ENCODE peak calls at places on chromosomes 13 and 19, in nine cellular contexts. One of them, this sample, is unnamed.

GRCh38 chr13:68927387-68928026 is 1180.1 kb upstream of the ATXN8OS start:
- DNase-seq in osteoblast: no peak
- DNase-seq in mesothelial cell of epicardium: no peak
- DNase-seq in testis: peak; percentile 60
- DNase-seq in GM10248: no peak
- DNase-seq in dorsolateral prefrontal cortex: peak; percentile 27
- DNase-seq in stomach: no peak
- DNase-seq in fibroblast of pulmonary artery: no peak
- DNase-seq in heart right ventricle: no peak
- DNase-seq in this sample: peak; percentile 43

GRCh38 chr19:46916971-46917370 is 56.2 kb downstream of the ARHGAP35 start:
- DNase-seq in osteoblast: no peak
- DNase-seq in mesothelial cell of epicardium: no peak
- DNase-seq in testis: no peak
- DNase-seq in GM10248: no peak
- DNase-seq in dorsolateral prefrontal cortex: no peak
- DNase-seq in stomach: no peak
- DNase-seq in fibroblast of pulmonary artery: no peak
- DNase-seq in heart right ventricle: no peak
- DNase-seq in this sample: no peak

GRCh38 chr19:49425922-49426592 is 869 bp downstream of the GFY start:
- DNase-seq in osteoblast: peak; percentile 93
- DNase-seq in mesothelial cell of epicardium: no peak
- DNase-seq in testis: peak; percentile 50
- DNase-seq in GM10248: no peak
- DNase-seq in dorsolateral prefrontal cortex: no peak
- DNase-seq in stomach: no peak
- DNase-seq in fibroblast of pulmonary artery: no peak
- DNase-seq in heart right ventricle: no peak
- DNase-seq in this sample: peak; percentile 66

GRCh38 chr19:409515-410242 is 732 bp upstream of the C2CD4C start:
- DNase-seq in osteoblast: peak; percentile 88
- DNase-seq in mesothelial cell of epicardium: no peak
- DNase-seq in testis: no peak
- DNase-seq in GM10248: no peak
- DNase-seq in dorsolateral prefrontal cortex: no peak
- DNase-seq in stomach: no peak
- DNase-seq in fibroblast of pulmonary artery: no peak
- DNase-seq in heart right ventricle: no peak
- DNase-seq in this sample: peak; percentile 30

GRCh38 chr19:9323557-9323918 is 441 bp upstream of the ZNF559 start:
- DNase-seq in osteoblast: peak; percentile 70
- DNase-seq in mesothelial cell of epicardium: no peak
- DNase-seq in testis: peak; percentile 94
- DNase-seq in GM10248: peak; percentile 31
- DNase-seq in dorsolateral prefrontal cortex: peak; percentile 76
- DNase-seq in stomach: peak; percentile 55
- DNase-seq in fibroblast of pulmonary artery: peak; percentile 88
- DNase-seq in heart right ventricle: peak; percentile 83
- DNase-seq in this sample: peak; percentile 27

GRCh38 chr19:48858984-48859710 is 9.3 kb downstream of the PLEKHA4 start:
- DNase-seq in osteoblast: peak; percentile 48
- DNase-seq in mesothelial cell of epicardium: no peak
- DNase-seq in testis: no peak
- DNase-seq in GM10248: peak; percentile 85
- DNase-seq in dorsolateral prefrontal cortex: no peak
- DNase-seq in stomach: no peak
- DNase-seq in fibroblast of pulmonary artery: no peak
- DNase-seq in heart right ventricle: no peak
- DNase-seq in this sample: peak; percentile 54

GRCh38 chr19:38890686-38891085 is 8.7 kb downstream of the SIRT2 start:
- DNase-seq in osteoblast: no peak
- DNase-seq in mesothelial cell of epicardium: no peak
- DNase-seq in testis: no peak
- DNase-seq in GM10248: no peak
- DNase-seq in dorsolateral prefrontal cortex: no peak
- DNase-seq in stomach: no peak
- DNase-seq in fibroblast of pulmonary artery: no peak
- DNase-seq in heart right ventricle: no peak
- DNase-seq in this sample: no peak

GRCh38 chr19:44549507-44549906 is 20.0 kb upstream of the CEACAM20 start:
- DNase-seq in osteoblast: no peak
- DNase-seq in mesothelial cell of epicardium: no peak
- DNase-seq in testis: no peak
- DNase-seq in GM10248: no peak
- DNase-seq in dorsolateral prefrontal cortex: no peak
- DNase-seq in stomach: no peak
- DNase-seq in fibroblast of pulmonary artery: no peak
- DNase-seq in heart right ventricle: no peak
- DNase-seq in this sample: no peak

GRCh38 chr19:19134687-19135158 is 3.6 kb downstream of the TMEM161A start:
- DNase-seq in osteoblast: no peak
- DNase-seq in mesothelial cell of epicardium: no peak
- DNase-seq in testis: peak; percentile 67
- DNase-seq in GM10248: no peak
- DNase-seq in dorsolateral prefrontal cortex: no peak
- DNase-seq in stomach: peak; percentile 55
- DNase-seq in fibroblast of pulmonary artery: no peak
- DNase-seq in heart right ventricle: peak; percentile 86
- DNase-seq in this sample: peak; percentile 68

GRCh38 chr13:29619995-29620394 is 24.5 kb upstream of the SLC7A1 start:
- DNase-seq in osteoblast: no peak
- DNase-seq in mesothelial cell of epicardium: no peak
- DNase-seq in testis: no peak
- DNase-seq in GM10248: no peak
- DNase-seq in dorsolateral prefrontal cortex: no peak
- DNase-seq in stomach: no peak
- DNase-seq in fibroblast of pulmonary artery: no peak
- DNase-seq in heart right ventricle: no peak
- DNase-seq in this sample: no peak

GRCh38 chr13:42312817-42313431 is 41.0 kb downstream of the AKAP11 start:
- DNase-seq in osteoblast: peak; percentile 10
- DNase-seq in mesothelial cell of epicardium: no peak
- DNase-seq in testis: no peak
- DNase-seq in GM10248: no peak
- DNase-seq in dorsolateral prefrontal cortex: no peak
- DNase-seq in stomach: no peak
- DNase-seq in fibroblast of pulmonary artery: no peak
- DNase-seq in heart right ventricle: no peak
- DNase-seq in this sample: no peak

GRCh38 chr19:1278713-1279112 is 3.4 kb downstream of the FAM174C start:
- DNase-seq in osteoblast: no peak
- DNase-seq in mesothelial cell of epicardium: no peak
- DNase-seq in testis: no peak
- DNase-seq in GM10248: no peak
- DNase-seq in dorsolateral prefrontal cortex: no peak
- DNase-seq in stomach: no peak
- DNase-seq in fibroblast of pulmonary artery: no peak
- DNase-seq in heart right ventricle: no peak
- DNase-seq in this sample: no peak

GRCh38 chr19:33295621-33296472 is 6.5 kb downstream of the CEBPA start:
- DNase-seq in osteoblast: peak; percentile 55
- DNase-seq in mesothelial cell of epicardium: no peak
- DNase-seq in testis: no peak
- DNase-seq in GM10248: no peak
- DNase-seq in dorsolateral prefrontal cortex: no peak
- DNase-seq in stomach: no peak
- DNase-seq in fibroblast of pulmonary artery: no peak
- DNase-seq in heart right ventricle: no peak
- DNase-seq in this sample: no peak

GRCh38 chr19:53333071-53333465 is 481 bp upstream of the ZNF845 start:
- DNase-seq in osteoblast: no peak
- DNase-seq in mesothelial cell of epicardium: no peak
- DNase-seq in testis: peak; percentile 50
- DNase-seq in GM10248: no peak
- DNase-seq in dorsolateral prefrontal cortex: peak; percentile 34
- DNase-seq in stomach: peak; percentile 42
- DNase-seq in fibroblast of pulmonary artery: no peak
- DNase-seq in heart right ventricle: peak; percentile 27
- DNase-seq in this sample: peak; percentile 75

GRCh38 chr19:55372316-55373081 is 2.2 kb upstream of the IL11 start:
- DNase-seq in osteoblast: no peak
- DNase-seq in mesothelial cell of epicardium: no peak
- DNase-seq in testis: no peak
- DNase-seq in GM10248: no peak
- DNase-seq in dorsolateral prefrontal cortex: no peak
- DNase-seq in stomach: no peak
- DNase-seq in fibroblast of pulmonary artery: peak; percentile 45
- DNase-seq in heart right ventricle: no peak
- DNase-seq in this sample: peak; percentile 54

GRCh38 chr19:38952395-38953165 is 21.8 kb downstream of the MRPS12 start:
- DNase-seq in osteoblast: peak; percentile 32
- DNase-seq in mesothelial cell of epicardium: no peak
- DNase-seq in testis: peak; percentile 70
- DNase-seq in GM10248: peak; percentile 72
- DNase-seq in dorsolateral prefrontal cortex: no peak
- DNase-seq in stomach: peak; percentile 39
- DNase-seq in fibroblast of pulmonary artery: peak; percentile 16
- DNase-seq in heart right ventricle: no peak
- DNase-seq in this sample: peak; percentile 45

GRCh38 chr13:111344471-111345191 is 24.2 kb downstream of the TEX29 start:
- DNase-seq in osteoblast: no peak
- DNase-seq in mesothelial cell of epicardium: no peak
- DNase-seq in testis: no peak
- DNase-seq in GM10248: no peak
- DNase-seq in dorsolateral prefrontal cortex: no peak
- DNase-seq in stomach: peak; percentile 63
- DNase-seq in fibroblast of pulmonary artery: peak; percentile 3
- DNase-seq in heart right ventricle: no peak
- DNase-seq in this sample: peak; percentile 70
- TF ChIP-seq CTCF in osteoblast: peak; percentile 18
- TF ChIP-seq CTCF in mesothelial cell of epicardium: peak; percentile 19
- TF ChIP-seq CTCF in testis: no peak
- TF ChIP-seq CTCF in GM10248: no peak
- TF ChIP-seq CTCF in dorsolateral prefrontal cortex: no peak
- TF ChIP-seq CTCF in stomach: no peak
- TF ChIP-seq CTCF in fibroblast of pulmonary artery: peak; percentile 25
- TF ChIP-seq CTCF in heart right ventricle: no peak
- TF ChIP-seq CTCF in this sample: peak; percentile 67

GRCh38 chr19:28878862-28879566 is 333.9 kb downstream of the UQCRFS1 start:
- DNase-seq in osteoblast: peak; percentile 89
- DNase-seq in mesothelial cell of epicardium: peak; percentile 65
- DNase-seq in testis: peak; percentile 87
- DNase-seq in GM10248: peak; percentile 57
- DNase-seq in dorsolateral prefrontal cortex: peak; percentile 78
- DNase-seq in stomach: peak; percentile 77
- DNase-seq in fibroblast of pulmonary artery: peak; percentile 84
- DNase-seq in heart right ventricle: peak; percentile 61
- DNase-seq in this sample: peak; percentile 81
- TF ChIP-seq CTCF in osteoblast: peak; percentile 63
- TF ChIP-seq CTCF in mesothelial cell of epicardium: peak; percentile 91
- TF ChIP-seq CTCF in testis: peak; percentile 69
- TF ChIP-seq CTCF in GM10248: peak; percentile 40
- TF ChIP-seq CTCF in dorsolateral prefrontal cortex: peak; percentile 80
- TF ChIP-seq CTCF in stomach: peak; percentile 68
- TF ChIP-seq CTCF in fibroblast of pulmonary artery: peak; percentile 54
- TF ChIP-seq CTCF in heart right ventricle: peak; percentile 58
- TF ChIP-seq CTCF in this sample: peak; percentile 85

GRCh38 chr19:2578911-2579677 is 103.2 kb downstream of the GADD45B start:
- DNase-seq in osteoblast: peak; percentile 96
- DNase-seq in mesothelial cell of epicardium: peak; percentile 74
- DNase-seq in testis: peak; percentile 92
- DNase-seq in GM10248: peak; percentile 83
- DNase-seq in dorsolateral prefrontal cortex: peak; percentile 86
- DNase-seq in stomach: peak; percentile 96
- DNase-seq in fibroblast of pulmonary artery: peak; percentile 94
- DNase-seq in heart right ventricle: peak; percentile 89
- DNase-seq in this sample: peak; percentile 88
- TF ChIP-seq CTCF in osteoblast: peak; percentile 78
- TF ChIP-seq CTCF in mesothelial cell of epicardium: peak; percentile 80
- TF ChIP-seq CTCF in testis: peak; percentile 95
- TF ChIP-seq CTCF in GM10248: peak; percentile 74
- TF ChIP-seq CTCF in dorsolateral prefrontal cortex: peak; percentile 80
- TF ChIP-seq CTCF in stomach: peak; percentile 82
- TF ChIP-seq CTCF in fibroblast of pulmonary artery: peak; percentile 85
- TF ChIP-seq CTCF in heart right ventricle: peak; percentile 85
- TF ChIP-seq CTCF in this sample: peak; percentile 80

GRCh38 chr13:83190020-83190419 is 692.3 kb downstream of the SLITRK1 start:
- DNase-seq in osteoblast: no peak
- DNase-seq in mesothelial cell of epicardium: no peak
- DNase-seq in testis: no peak
- DNase-seq in GM10248: no peak
- DNase-seq in dorsolateral prefrontal cortex: no peak
- DNase-seq in stomach: no peak
- DNase-seq in fibroblast of pulmonary artery: peak; percentile 56
- DNase-seq in heart right ventricle: no peak
- DNase-seq in this sample: no peak
- TF ChIP-seq CTCF in osteoblast: no peak
- TF ChIP-seq CTCF in mesothelial cell of epicardium: no peak
- TF ChIP-seq CTCF in testis: no peak
- TF ChIP-seq CTCF in GM10248: no peak
- TF ChIP-seq CTCF in dorsolateral prefrontal cortex: no peak
- TF ChIP-seq CTCF in stomach: no peak
- TF ChIP-seq CTCF in fibroblast of pulmonary artery: no peak
- TF ChIP-seq CTCF in heart right ventricle: no peak
- TF ChIP-seq CTCF in this sample: no peak

GRCh38 chr13:99975626-99976025 is 4.1 kb upstream of the ZIC5 start:
- DNase-seq in osteoblast: no peak
- DNase-seq in mesothelial cell of epicardium: no peak
- DNase-seq in testis: no peak
- DNase-seq in GM10248: no peak
- DNase-seq in dorsolateral prefrontal cortex: no peak
- DNase-seq in stomach: peak; percentile 10
- DNase-seq in fibroblast of pulmonary artery: no peak
- DNase-seq in heart right ventricle: no peak
- DNase-seq in this sample: no peak

GRCh38 chr13:99974939-99975561 is 3.5 kb upstream of the ZIC5 start:
- DNase-seq in osteoblast: peak; percentile 84
- DNase-seq in mesothelial cell of epicardium: no peak
- DNase-seq in testis: no peak
- DNase-seq in GM10248: no peak
- DNase-seq in dorsolateral prefrontal cortex: no peak
- DNase-seq in stomach: peak; percentile 11
- DNase-seq in fibroblast of pulmonary artery: no peak
- DNase-seq in heart right ventricle: no peak
- DNase-seq in this sample: no peak

GRCh38 chr13:99977912-99978780 is 3.4 kb upstream of the ZIC2 start:
- DNase-seq in osteoblast: peak; percentile 61
- DNase-seq in mesothelial cell of epicardium: no peak
- DNase-seq in testis: no peak
- DNase-seq in GM10248: no peak
- DNase-seq in dorsolateral prefrontal cortex: no peak
- DNase-seq in stomach: no peak
- DNase-seq in fibroblast of pulmonary artery: no peak
- DNase-seq in heart right ventricle: no peak
- DNase-seq in this sample: no peak

GRCh38 chr13:99977334-99977911 is 4.2 kb upstream of the ZIC2 start:
- DNase-seq in osteoblast: peak; percentile 54
- DNase-seq in mesothelial cell of epicardium: no peak
- DNase-seq in testis: no peak
- DNase-seq in GM10248: no peak
- DNase-seq in dorsolateral prefrontal cortex: no peak
- DNase-seq in stomach: no peak
- DNase-seq in fibroblast of pulmonary artery: no peak
- DNase-seq in heart right ventricle: no peak
- DNase-seq in this sample: no peak

GRCh38 chr13:99976502-99977115 is 5.0 kb upstream of the ZIC2 start:
- DNase-seq in osteoblast: no peak
- DNase-seq in mesothelial cell of epicardium: no peak
- DNase-seq in testis: no peak
- DNase-seq in GM10248: no peak
- DNase-seq in dorsolateral prefrontal cortex: no peak
- DNase-seq in stomach: no peak
- DNase-seq in fibroblast of pulmonary artery: no peak
- DNase-seq in heart right ventricle: no peak
- DNase-seq in this sample: no peak
- TF ChIP-seq CTCF in osteoblast: no peak
- TF ChIP-seq CTCF in mesothelial cell of epicardium: no peak
- TF ChIP-seq CTCF in testis: no peak
- TF ChIP-seq CTCF in GM10248: no peak
- TF ChIP-seq CTCF in dorsolateral prefrontal cortex: no peak
- TF ChIP-seq CTCF in stomach: no peak
- TF ChIP-seq CTCF in fibroblast of pulmonary artery: no peak
- TF ChIP-seq CTCF in heart right ventricle: no peak
- TF ChIP-seq CTCF in this sample: no peak

GRCh38 chr13:40993987-40994386 is 25.1 kb downstream of the ELF1 start:
- DNase-seq in osteoblast: peak; percentile 10
- DNase-seq in mesothelial cell of epicardium: no peak
- DNase-seq in testis: no peak
- DNase-seq in GM10248: no peak
- DNase-seq in dorsolateral prefrontal cortex: no peak
- DNase-seq in stomach: peak; percentile 45
- DNase-seq in fibroblast of pulmonary artery: no peak
- DNase-seq in heart right ventricle: no peak
- DNase-seq in this sample: no peak
- TF ChIP-seq CTCF in osteoblast: no peak
- TF ChIP-seq CTCF in mesothelial cell of epicardium: no peak
- TF ChIP-seq CTCF in testis: no peak
- TF ChIP-seq CTCF in GM10248: no peak
- TF ChIP-seq CTCF in dorsolateral prefrontal cortex: no peak
- TF ChIP-seq CTCF in stomach: peak; percentile 38
- TF ChIP-seq CTCF in fibroblast of pulmonary artery: no peak
- TF ChIP-seq CTCF in heart right ventricle: no peak
- TF ChIP-seq CTCF in this sample: no peak